ENCODE peak calls at places on chromosomes 3 and 15, in four cellular contexts. B is AG10803, X is GM12864, Z is AG08396. D is an unnamed sample.

GRCh38 chr15:58003810-58004209 is 61.7 kb downstream of the ALDH1A2 start:
- DNase-seq in B (no peak), Z (no peak), X (no peak), D (no peak)

GRCh38 chr3:143885803-143886427 is 37.6 kb upstream of the SLC9A9 start:
- DNase-seq in X (peak), Z (peak), B (peak), D (peak)

GRCh38 chr3:30227571-30228301 is 378.7 kb upstream of the TGFBR2 start:
- DNase-seq in X (no peak), B (peak), Z (peak), D (peak)

GRCh38 chr15:94042163-94042954 is 189.0 kb upstream of the MCTP2 start:
- DNase-seq in B (peak), X (no peak), Z (no peak), D (no peak)

GRCh38 chr3:3209714-3210113 is 30.2 kb upstream of the CRBN start:
- DNase-seq in B (no peak), Z (no peak), X (no peak), D (no peak)

GRCh38 chr3:40299721-40300335 is 9.7 kb upstream of the EIF1B start:
- DNase-seq in X (no peak), B (peak), Z (no peak), D (peak)

GRCh38 chr3:179615458-179616173 is 11.0 kb downstream of the NDUFB5 start:
- DNase-seq in B (peak), X (no peak), Z (no peak), D (peak)

GRCh38 chr15:57376695-57377477 is 581 bp downstream of the CGNL1 start:
- DNase-seq in Z (peak), B (no peak), X (no peak), D (no peak)

GRCh38 chr3:12969487-12969886 is 103.7 kb downstream of the IQSEC1 start:
- DNase-seq in X (no peak), Z (no peak), B (no peak), D (no peak)

GRCh38 chr15:56244811-56245576 is 1.3 kb upstream of the RFX7 start:
- DNase-seq in X (no peak), Z (no peak), B (no peak), D (no peak)

GRCh38 chr15:47602124-47602523 is 115.2 kb upstream of the SEMA6D start:
- DNase-seq in B (no peak), Z (no peak), X (no peak), D (no peak)

GRCh38 chr3:171801738-171802600 is 8.3 kb downstream of the PLD1 start:
- DNase-seq in Z (peak), X (no peak), B (peak), D (no peak)

GRCh38 chr3:144237351-144237750 is 265.7 kb downstream of the DIPK2A start:
- DNase-seq in B (no peak), Z (no peak), X (no peak), D (no peak)

GRCh38 chr3:23959147-23959900 is 14.2 kb downstream of the NR1D2 start:
- DNase-seq in Z (peak), X (no peak), B (peak), D (no peak)

GRCh38 chr15:41354371-41354770 is 21.7 kb downstream of the NUSAP1 start:
- DNase-seq in Z (no peak), B (no peak), X (no peak), D (no peak)

GRCh38 chr3:120093119-120093922 is 926 bp downstream of the GSK3B start:
- DNase-seq in B (peak), X (peak), Z (no peak), D (no peak)

GRCh38 chr3:189276481-189277190 is 104.9 kb downstream of the TPRG1 start:
- DNase-seq in X (no peak), Z (peak), B (peak), D (peak)

GRCh38 chr3:99474776-99475175 is 163.6 kb upstream of the COL8A1 start:
- DNase-seq in X (no peak), Z (no peak), B (peak), D (peak)

GRCh38 chr3:125123455-125123854 is 67.7 kb upstream of the HEG1 start:
- DNase-seq in Z (no peak), X (no peak), B (no peak), D (peak)

GRCh38 chr3:113158210-113158609 is 53.1 kb upstream of the BOC start:
- DNase-seq in B (no peak), Z (no peak), X (no peak), D (no peak)

GRCh38 chr15:74417230-74417629 is 16.5 kb downstream of the SEMA7A start:
- DNase-seq in Z (no peak), X (no peak), B (peak), D (no peak)

GRCh38 chr15:54197995-54198394 is 219.8 kb downstream of the UNC13C start:
- DNase-seq in X (no peak), B (no peak), Z (no peak), D (no peak)

GRCh38 chr3:126149256-126149902 is 31.0 kb downstream of the ALDH1L1 start:
- DNase-seq in Z (no peak), B (no peak), X (no peak), D (no peak)

D was measured in MV-4-11.